ENCODE peak calls at places on chromosomes 13 and 19, in four cellular contexts. One of them, this sample, is unnamed.

GRCh38 chr19:5951338-5951861 is 26.5 kb downstream of the RANBP3 start:
- DNase-seq in NCI-H748 treated with DMSO at 0.1 percent for 48 hours: no peak
- DNase-seq in activated T-cell treated with anti-CD3 and anti-CD28 coated beads for 48 hours: no peak
- DNase-seq in activated CD8-positive, alpha-beta memory T cell treated with anti-CD3 and anti-CD28 coated beads for 4 hours: no peak
- DNase-seq in this sample: no peak

GRCh38 chr13:41470187-41470586 is 12.8 kb downstream of the RGCC start:
- DNase-seq in NCI-H748 treated with DMSO at 0.1 percent for 48 hours: no peak
- DNase-seq in activated T-cell treated with anti-CD3 and anti-CD28 coated beads for 48 hours: peak
- DNase-seq in activated CD8-positive, alpha-beta memory T cell treated with anti-CD3 and anti-CD28 coated beads for 4 hours: peak
- DNase-seq in this sample: no peak

GRCh38 chr13:51821666-51822065 is 17.7 kb upstream of the DHRS12 start:
- DNase-seq in activated CD8-positive, alpha-beta memory T cell treated with anti-CD3 and anti-CD28 coated beads for 4 hours: no peak
- DNase-seq in NCI-H748 treated with DMSO at 0.1 percent for 48 hours: no peak
- DNase-seq in activated T-cell treated with anti-CD3 and anti-CD28 coated beads for 48 hours: no peak
- DNase-seq in this sample: no peak

GRCh38 chr13:80654638-80655249 is 313.8 kb upstream of the SPRY2 start:
- DNase-seq in activated CD8-positive, alpha-beta memory T cell treated with anti-CD3 and anti-CD28 coated beads for 4 hours: no peak
- DNase-seq in activated T-cell treated with anti-CD3 and anti-CD28 coated beads for 48 hours: no peak
- DNase-seq in NCI-H748 treated with DMSO at 0.1 percent for 48 hours: no peak
- DNase-seq in this sample: no peak

GRCh38 chr13:43333176-43333575 is 309.8 kb downstream of the DNAJC15 start:
- DNase-seq in activated T-cell treated with anti-CD3 and anti-CD28 coated beads for 48 hours: no peak
- DNase-seq in NCI-H748 treated with DMSO at 0.1 percent for 48 hours: no peak
- DNase-seq in activated CD8-positive, alpha-beta memory T cell treated with anti-CD3 and anti-CD28 coated beads for 4 hours: no peak
- DNase-seq in this sample: no peak

GRCh38 chr19:48872884-48873475 is 759 bp downstream of the PPP1R15A start:
- DNase-seq in NCI-H748 treated with DMSO at 0.1 percent for 48 hours: peak
- DNase-seq in activated CD8-positive, alpha-beta memory T cell treated with anti-CD3 and anti-CD28 coated beads for 4 hours: peak
- DNase-seq in activated T-cell treated with anti-CD3 and anti-CD28 coated beads for 48 hours: peak
- DNase-seq in this sample: peak

GRCh38 chr13:23865065-23865464 is 24.1 kb downstream of the MIPEP start:
- DNase-seq in activated T-cell treated with anti-CD3 and anti-CD28 coated beads for 48 hours: no peak
- DNase-seq in activated CD8-positive, alpha-beta memory T cell treated with anti-CD3 and anti-CD28 coated beads for 4 hours: no peak
- DNase-seq in NCI-H748 treated with DMSO at 0.1 percent for 48 hours: no peak
- DNase-seq in this sample: no peak

GRCh38 chr13:91240341-91240740 is 107.1 kb upstream of the MIR17HG start:
- DNase-seq in activated CD8-positive, alpha-beta memory T cell treated with anti-CD3 and anti-CD28 coated beads for 4 hours: no peak
- DNase-seq in NCI-H748 treated with DMSO at 0.1 percent for 48 hours: no peak
- DNase-seq in activated T-cell treated with anti-CD3 and anti-CD28 coated beads for 48 hours: no peak
- DNase-seq in this sample: no peak

GRCh38 chr13:66114127-66114526 is 1116.0 kb downstream of the PCDH9 start:
- DNase-seq in activated T-cell treated with anti-CD3 and anti-CD28 coated beads for 48 hours: no peak
- DNase-seq in NCI-H748 treated with DMSO at 0.1 percent for 48 hours: no peak
- DNase-seq in activated CD8-positive, alpha-beta memory T cell treated with anti-CD3 and anti-CD28 coated beads for 4 hours: no peak
- DNase-seq in this sample: no peak

GRCh38 chr19:13861714-13862531 is 15.0 kb upstream of the NANOS3 start:
- DNase-seq in activated CD8-positive, alpha-beta memory T cell treated with anti-CD3 and anti-CD28 coated beads for 4 hours: peak
- DNase-seq in activated T-cell treated with anti-CD3 and anti-CD28 coated beads for 48 hours: peak
- DNase-seq in NCI-H748 treated with DMSO at 0.1 percent for 48 hours: peak
- DNase-seq in this sample: peak

GRCh38 chr13:44393391-44393790 is 19.8 kb downstream of the SERP2 start:
- DNase-seq in NCI-H748 treated with DMSO at 0.1 percent for 48 hours: no peak
- DNase-seq in activated T-cell treated with anti-CD3 and anti-CD28 coated beads for 48 hours: no peak
- DNase-seq in activated CD8-positive, alpha-beta memory T cell treated with anti-CD3 and anti-CD28 coated beads for 4 hours: no peak
- DNase-seq in this sample: no peak

GRCh38 chr13:25286308-25286968 is 850 bp downstream of the MTMR6 start:
- DNase-seq in NCI-H748 treated with DMSO at 0.1 percent for 48 hours: peak
- DNase-seq in activated T-cell treated with anti-CD3 and anti-CD28 coated beads for 48 hours: no peak
- DNase-seq in activated CD8-positive, alpha-beta memory T cell treated with anti-CD3 and anti-CD28 coated beads for 4 hours: no peak
- DNase-seq in this sample: no peak

GRCh38 chr19:57566396-57567256 is 7.0 kb upstream of the ZNF550 start:
- DNase-seq in activated T-cell treated with anti-CD3 and anti-CD28 coated beads for 48 hours: no peak
- DNase-seq in NCI-H748 treated with DMSO at 0.1 percent for 48 hours: no peak
- DNase-seq in activated CD8-positive, alpha-beta memory T cell treated with anti-CD3 and anti-CD28 coated beads for 4 hours: no peak
- DNase-seq in this sample: no peak

GRCh38 chr13:22915442-22916082 is 265.2 kb upstream of the SGCG start:
- DNase-seq in activated CD8-positive, alpha-beta memory T cell treated with anti-CD3 and anti-CD28 coated beads for 4 hours: no peak
- DNase-seq in activated T-cell treated with anti-CD3 and anti-CD28 coated beads for 48 hours: no peak
- DNase-seq in NCI-H748 treated with DMSO at 0.1 percent for 48 hours: peak
- DNase-seq in this sample: peak

GRCh38 chr13:77554079-77554478 is 18.6 kb downstream of the SCEL start:
- DNase-seq in NCI-H748 treated with DMSO at 0.1 percent for 48 hours: no peak
- DNase-seq in activated T-cell treated with anti-CD3 and anti-CD28 coated beads for 48 hours: no peak
- DNase-seq in activated CD8-positive, alpha-beta memory T cell treated with anti-CD3 and anti-CD28 coated beads for 4 hours: no peak
- DNase-seq in this sample: no peak

GRCh38 chr13:76894401-76895110 is 8.4 kb upstream of the KCTD12 start:
- DNase-seq in NCI-H748 treated with DMSO at 0.1 percent for 48 hours: no peak
- DNase-seq in activated CD8-positive, alpha-beta memory T cell treated with anti-CD3 and anti-CD28 coated beads for 4 hours: no peak
- DNase-seq in activated T-cell treated with anti-CD3 and anti-CD28 coated beads for 48 hours: no peak
- DNase-seq in this sample: no peak

GRCh38 chr13:41492432-41493267 is 35.3 kb downstream of the RGCC start:
- DNase-seq in activated T-cell treated with anti-CD3 and anti-CD28 coated beads for 48 hours: no peak
- DNase-seq in NCI-H748 treated with DMSO at 0.1 percent for 48 hours: no peak
- DNase-seq in activated CD8-positive, alpha-beta memory T cell treated with anti-CD3 and anti-CD28 coated beads for 4 hours: no peak
- DNase-seq in this sample: no peak

GRCh38 chr13:21675095-21676007 is 4.5 kb downstream of the FGF9 start:
- DNase-seq in activated CD8-positive, alpha-beta memory T cell treated with anti-CD3 and anti-CD28 coated beads for 4 hours: no peak
- DNase-seq in NCI-H748 treated with DMSO at 0.1 percent for 48 hours: peak
- DNase-seq in activated T-cell treated with anti-CD3 and anti-CD28 coated beads for 48 hours: peak
- DNase-seq in this sample: no peak

GRCh38 chr19:38544569-38545315 is 73.0 kb downstream of the MAP4K1 start:
- DNase-seq in activated T-cell treated with anti-CD3 and anti-CD28 coated beads for 48 hours: no peak
- DNase-seq in NCI-H748 treated with DMSO at 0.1 percent for 48 hours: peak
- DNase-seq in activated CD8-positive, alpha-beta memory T cell treated with anti-CD3 and anti-CD28 coated beads for 4 hours: no peak
- DNase-seq in this sample: no peak

GRCh38 chr13:101695870-101696516 is 243.5 kb downstream of the ITGBL1 start:
- DNase-seq in NCI-H748 treated with DMSO at 0.1 percent for 48 hours: no peak
- DNase-seq in activated T-cell treated with anti-CD3 and anti-CD28 coated beads for 48 hours: no peak
- DNase-seq in activated CD8-positive, alpha-beta memory T cell treated with anti-CD3 and anti-CD28 coated beads for 4 hours: no peak
- DNase-seq in this sample: no peak

GRCh38 chr19:48271531-48272151 is 1.8 kb downstream of the ZNF114 start:
- DNase-seq in activated T-cell treated with anti-CD3 and anti-CD28 coated beads for 48 hours: no peak
- DNase-seq in activated CD8-positive, alpha-beta memory T cell treated with anti-CD3 and anti-CD28 coated beads for 4 hours: no peak
- DNase-seq in NCI-H748 treated with DMSO at 0.1 percent for 48 hours: peak
- DNase-seq in this sample: peak

GRCh38 chr13:38566526-38566925 is 120.4 kb upstream of the FREM2 start:
- DNase-seq in activated CD8-positive, alpha-beta memory T cell treated with anti-CD3 and anti-CD28 coated beads for 4 hours: no peak
- DNase-seq in NCI-H748 treated with DMSO at 0.1 percent for 48 hours: peak
- DNase-seq in activated T-cell treated with anti-CD3 and anti-CD28 coated beads for 48 hours: no peak
- DNase-seq in this sample: no peak

GRCh38 chr19:42088471-42089190 is 12.7 kb downstream of the ZNF574 start:
- DNase-seq in NCI-H748 treated with DMSO at 0.1 percent for 48 hours: no peak
- DNase-seq in activated T-cell treated with anti-CD3 and anti-CD28 coated beads for 48 hours: no peak
- DNase-seq in activated CD8-positive, alpha-beta memory T cell treated with anti-CD3 and anti-CD28 coated beads for 4 hours: no peak
- DNase-seq in this sample: no peak

GRCh38 chr19:54233941-54234340 is 8.6 kb downstream of the LILRA6 start:
- DNase-seq in NCI-H748 treated with DMSO at 0.1 percent for 48 hours: no peak
- DNase-seq in activated T-cell treated with anti-CD3 and anti-CD28 coated beads for 48 hours: no peak
- DNase-seq in activated CD8-positive, alpha-beta memory T cell treated with anti-CD3 and anti-CD28 coated beads for 4 hours: no peak
- DNase-seq in this sample: no peak

GRCh38 chr13:98576963-98577822 is at the start of gene STK24:
- DNase-seq in activated T-cell treated with anti-CD3 and anti-CD28 coated beads for 48 hours: peak
- DNase-seq in NCI-H748 treated with DMSO at 0.1 percent for 48 hours: peak
- DNase-seq in activated CD8-positive, alpha-beta memory T cell treated with anti-CD3 and anti-CD28 coated beads for 4 hours: no peak
- DNase-seq in this sample: no peak